ENCODE peak calls at places on chromosomes 3 and 15, in five cellular contexts. E is adrenal gland; U is OCI-LY7; R is psoas muscle; Z is activated CD8-positive, alpha-beta T cell treated with anti-CD3 and anti-CD28 coated beads for 36 hours. H is an unnamed sample.
A peak's percentile ranks its signal among the peaks of the same experiment; 100 is the strongest.

GRCh38 chr3:33717616-33717865 is 513 bp downstream of the CLASP2 start:
- DNase-seq in E (peak; percentile 51), U (no peak), R (peak; percentile 70), Z (peak; percentile 74), H (peak; percentile 36)

GRCh38 chr3:16338999-16339398 is 74.0 kb downstream of the OXNAD1 start:
- DNase-seq in E (peak; percentile 69), U (no peak), R (no peak), Z (peak; percentile 49), H (peak; percentile 98)

GRCh38 chr3:39234705-39235104 is 42.3 kb upstream of the XIRP1 start:
- DNase-seq in E (no peak), U (no peak), R (no peak), Z (peak; percentile 46), H (no peak)

GRCh38 chr3:113769551-113769950 is 22.7 kb downstream of the ATP6V1A start:
- DNase-seq in E (no peak), U (no peak), R (no peak), Z (no peak), H (peak; percentile 54)

GRCh38 chr3:49675912-49676311 is 1.8 kb downstream of the APEH start:
- DNase-seq in E (no peak), U (no peak), R (no peak), Z (no peak), H (no peak)

GRCh38 chr3:16103472-16103871 is 71.0 kb upstream of the GALNT15 start:
- DNase-seq in E (no peak), U (no peak), R (peak; percentile 39), Z (no peak), H (peak; percentile 82)

GRCh38 chr3:113231827-113232253 is 20.5 kb downstream of the BOC start:
- DNase-seq in E (no peak), U (no peak), R (no peak), Z (no peak), H (peak; percentile 84)

GRCh38 chr3:24492971-24493551 is 1.6 kb downstream of the THRB start:
- DNase-seq in E (no peak), U (no peak), R (no peak), Z (no peak), H (no peak)

GRCh38 chr15:73930371-73930770 is 4.1 kb downstream of the LOXL1 start:
- DNase-seq in E (no peak), U (no peak), R (peak; percentile 75), Z (no peak), H (peak; percentile 89)

GRCh38 chr3:106628407-106628806 is 748.8 kb upstream of the CCDC54 start:
- DNase-seq in E (no peak), U (peak; percentile 4), R (no peak), Z (no peak), H (peak; percentile 46)

GRCh38 chr3:64303401-64303800 is 78.1 kb upstream of the PRICKLE2 start:
- DNase-seq in E (no peak), U (no peak), R (no peak), Z (no peak), H (no peak)

GRCh38 chr3:13073042-13073906 is at the start of gene IQSEC1:
- DNase-seq in E (no peak), U (peak; percentile 93), R (peak; percentile 68), Z (peak; percentile 88), H (no peak)

GRCh38 chr3:31277582-31277981 is 255.1 kb upstream of the STT3B start:
- DNase-seq in E (no peak), U (no peak), R (no peak), Z (no peak), H (peak; percentile 63)

GRCh38 chr15:65919353-65919752 is 50.1 kb downstream of the RAB11A start:
- DNase-seq in E (no peak), U (no peak), R (no peak), Z (no peak), H (no peak)

GRCh38 chr3:49165771-49166751 is at the start of gene CCDC71:
- DNase-seq in E (peak; percentile 78), U (peak; percentile 88), R (peak; percentile 82), Z (peak; percentile 87), H (peak; percentile 14)

GRCh38 chr3:172707967-172708366 is 2.9 kb downstream of the NCEH1 start:
- DNase-seq in E (no peak), U (no peak), R (no peak), Z (no peak), H (peak; percentile 70)

GRCh38 chr15:90910441-90911301 is 7.6 kb downstream of the MAN2A2 start:
- DNase-seq in E (no peak), U (no peak), R (no peak), Z (no peak), H (no peak)

GRCh38 chr15:43209059-43209824 is 11.6 kb downstream of the EPB42 start:
- DNase-seq in E (no peak), U (no peak), R (no peak), Z (peak; percentile 21), H (no peak)

GRCh38 chr3:69020424-69020823 is 6.9 kb upstream of the EOGT start:
- DNase-seq in E (no peak), U (peak; percentile 8), R (no peak), Z (no peak), H (no peak)
- TF ChIP-seq CTCF in E (peak; percentile 26), U (peak; percentile 82), R (no peak), Z (peak; percentile 39), H (peak; percentile 73)

GRCh38 chr3:94098487-94098886 is 35.6 kb downstream of the NSUN3 start:
- DNase-seq in E (no peak), U (no peak), R (no peak), Z (no peak), H (no peak)

GRCh38 chr3:94106268-94106667 is 43.4 kb downstream of the NSUN3 start:
- DNase-seq in E (no peak), U (no peak), R (no peak), Z (no peak), H (no peak)

GRCh38 chr3:94099311-94099710 is 36.5 kb downstream of the NSUN3 start:
- DNase-seq in E (no peak), U (no peak), R (no peak), Z (no peak), H (no peak)

GRCh38 chr3:94101860-94102259 is 39.0 kb downstream of the NSUN3 start:
- DNase-seq in E (no peak), U (peak; percentile 6), R (no peak), Z (no peak), H (peak; percentile 36)
- TF ChIP-seq CTCF in E (no peak), U (peak; percentile 60), R (no peak), Z (no peak), H (peak; percentile 68)

DNA sequence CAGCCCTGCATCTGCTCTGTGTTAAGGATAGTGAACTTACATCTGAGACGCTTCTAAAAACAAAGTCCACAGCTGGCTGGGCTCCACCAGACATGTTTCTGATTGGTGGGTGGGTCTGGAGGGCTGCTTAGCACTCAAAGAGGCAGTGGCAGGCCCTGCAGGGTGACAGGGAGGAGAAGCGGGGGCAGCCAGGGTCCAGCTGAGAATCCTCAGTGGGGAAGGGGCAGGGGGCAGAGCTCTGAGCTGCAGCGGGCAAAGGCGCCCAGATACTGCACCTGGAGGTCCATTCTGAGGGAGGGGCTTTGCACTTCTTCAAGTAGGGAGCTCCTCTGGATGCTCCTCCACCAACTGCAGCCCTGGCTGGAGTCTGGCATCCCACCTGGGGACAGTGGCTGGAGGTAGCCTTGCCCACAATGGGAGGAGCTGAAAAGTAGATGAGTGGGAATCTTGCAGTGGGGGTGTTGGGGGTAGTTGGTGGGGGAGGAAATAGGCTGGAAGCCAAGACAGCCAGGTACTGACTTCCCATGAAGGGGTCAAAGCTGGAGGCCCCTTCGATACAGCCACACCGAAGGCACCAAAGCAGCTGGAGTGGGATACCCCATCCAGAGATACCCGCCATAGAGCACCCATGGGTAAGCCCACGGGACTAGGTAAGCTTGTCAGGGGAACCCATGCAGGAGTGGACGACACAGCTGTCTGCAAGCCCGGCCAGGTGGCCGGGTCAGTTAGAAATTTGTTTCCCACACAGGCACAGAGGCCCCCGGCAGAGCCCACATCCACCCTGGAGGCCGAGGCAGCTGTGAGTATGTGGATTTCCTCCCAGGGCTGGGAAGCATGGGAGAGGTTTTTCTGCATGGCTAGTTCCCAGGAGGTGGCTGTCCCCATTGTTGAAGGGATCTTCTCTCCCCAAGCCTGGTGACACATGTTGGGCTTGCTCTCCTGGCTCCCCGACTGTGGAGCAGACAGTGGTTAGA is 28.4 kb downstream of the PRR23E start:
- DNase-seq in E (no peak), U (no peak), R (no peak), Z (no peak), H (no peak)
- TF ChIP-seq CTCF in E (no peak), U (no peak), R (no peak), Z (no peak), H (no peak)

GRCh38 chr15:55799287-55800212 is 56.6 kb upstream of the PRTG start:
- DNase-seq in E (peak; percentile 20), U (peak; percentile 37), R (no peak), Z (peak; percentile 62), H (peak; percentile 11)
- TF ChIP-seq CTCF in E (peak; percentile 60), U (peak; percentile 78), R (peak; percentile 26), Z (peak; percentile 54), H (peak; percentile 79)

H was measured in HFFc6.